ENCODE peak calls at places on chromosomes 13 and 19, in five cellular contexts. M is astrocyte of the spinal cord; D is choroid plexus epithelial cell; K is CD8-positive, alpha-beta T cell; H is stomach. C is an unnamed sample.
A peak's percentile ranks its signal among the peaks of the same experiment; 100 is the strongest.

GRCh38 chr13:30033681-30034447 is 183.4 kb upstream of the UBL3 start:
- DNase-seq in K (no peak), M (peak; percentile 92), H (no peak), D (peak; percentile 39), C (peak; percentile 93)

GRCh38 chr19:5445667-5446066 is 9.6 kb upstream of the ZNRF4 start:
- DNase-seq in K (no peak), M (no peak), D (no peak), H (no peak), C (peak; percentile 16)

GRCh38 chr19:54521022-54521859 is 18.6 kb downstream of the LAIR2 start:
- DNase-seq in D (no peak), K (no peak), H (no peak), M (no peak), C (no peak)

GRCh38 chr19:1216756-1217155 is 11.2 kb downstream of the STK11 start:
- DNase-seq in M (no peak), D (no peak), K (no peak), H (no peak), C (no peak)

GRCh38 chr19:49224856-49225255 is 67.3 kb downstream of the TRPM4 start:
- DNase-seq in M (peak; percentile 49), D (peak; percentile 57), K (no peak), H (peak; percentile 71), C (peak; percentile 74)

GRCh38 chr13:112444001-112444311 is 67.8 kb downstream of the SPACA7 start:
- DNase-seq in D (peak; percentile 71), K (no peak), H (peak; percentile 75), M (peak; percentile 17), C (peak; percentile 60)

GRCh38 chr13:85725433-85725832 is 73.8 kb downstream of the SLITRK6 start:
- DNase-seq in H (no peak), K (no peak), M (no peak), D (no peak), C (no peak)

GRCh38 chr13:50740052-50740741 is 103.3 kb downstream of the DLEU7 start:
- DNase-seq in D (peak; percentile 24), M (peak; percentile 39), H (no peak), K (no peak), C (peak; percentile 30)

GRCh38 chr13:51465124-51465523 is 12.3 kb upstream of the INTS6 start:
- DNase-seq in H (no peak), M (no peak), K (no peak), D (no peak), C (no peak)

GRCh38 chr13:20129076-20129475 is 31.8 kb downstream of the GJA3 start:
- DNase-seq in K (no peak), H (no peak), D (no peak), M (no peak), C (no peak)
- H3K4me3 ChIP-seq in K (peak overlapping the region; percentile 59), H (peak overlapping the region; percentile 57), D (no peak overlapping the region), M (no peak overlapping the region), C (no peak overlapping the region)

DNA sequence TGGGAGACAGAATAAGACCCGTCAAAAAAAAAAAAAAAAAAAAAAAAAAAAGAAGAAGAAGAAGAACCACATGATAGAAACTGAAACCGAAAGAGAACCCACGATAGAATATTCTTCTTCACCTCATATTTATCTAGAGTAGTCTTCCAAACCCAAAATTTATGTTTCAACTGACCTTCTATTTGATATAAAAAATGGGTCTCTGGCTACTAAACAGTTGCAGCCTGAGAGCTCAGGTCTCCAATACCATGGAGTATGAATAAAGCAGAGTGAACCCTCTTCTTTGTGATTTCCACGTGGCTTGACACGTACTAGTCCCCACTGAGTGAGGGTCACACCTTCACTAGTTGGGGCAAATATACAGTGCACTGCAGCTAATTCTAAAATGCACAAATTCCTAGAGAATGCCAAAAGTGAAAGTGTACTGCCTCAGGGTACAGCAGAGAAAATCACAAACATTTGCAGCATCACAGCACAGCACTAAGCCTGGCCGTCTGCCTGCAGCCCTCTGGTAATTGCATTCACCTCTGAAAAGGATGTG is 30.8 kb upstream of the RFC3 start:
- DNase-seq in K (no peak), H (no peak), M (peak; percentile 2), D (peak; percentile 17), C (no peak)
- H3K4me3 ChIP-seq in K (peak overlapping the region; percentile 60), H (peak overlapping the region; percentile 29), M (no peak overlapping the region), D (peak overlapping the region; percentile 41), C (no peak overlapping the region)

GRCh38 chr13:102395174-102395573 is 6.7 kb downstream of the FGF14 start:
- DNase-seq in H (no peak), K (no peak), M (no peak), D (no peak), C (no peak)
- H3K4me3 ChIP-seq in H (peak overlapping the region; percentile 89), K (peak overlapping the region; percentile 96), M (peak overlapping the region; percentile 59), D (no peak overlapping the region), C (no peak overlapping the region)

GRCh38 chr13:36973621-36974268 is 25.4 kb downstream of the ALG5 start:
- DNase-seq in M (no peak), D (no peak), H (no peak), K (no peak), C (no peak)
- H3K4me3 ChIP-seq in M (no peak overlapping the region), D (no peak overlapping the region), H (no peak overlapping the region), K (no peak overlapping the region), C (no peak overlapping the region)

GRCh38 chr13:110233682-110234280 is 73.2 kb downstream of the COL4A1 start:
- DNase-seq in K (no peak), H (no peak), D (peak; percentile 67), M (no peak), C (peak; percentile 58)

GRCh38 chr13:110233181-110233641 is 73.7 kb downstream of the COL4A1 start:
- DNase-seq in H (no peak), K (no peak), D (peak; percentile 92), M (peak; percentile 66), C (peak; percentile 97)

GRCh38 chr13:110231348-110232047 is 75.5 kb downstream of the COL4A1 start:
- DNase-seq in H (no peak), M (no peak), D (no peak), K (no peak), C (no peak)

GRCh38 chr13:110232146-110232545 is 74.8 kb downstream of the COL4A1 start:
- DNase-seq in M (no peak), K (no peak), D (no peak), H (no peak), C (no peak)

GRCh38 chr13:110232756-110233155 is 74.2 kb downstream of the COL4A1 start:
- DNase-seq in K (no peak), M (no peak), D (no peak), H (no peak), C (no peak)
- H3K4me3 ChIP-seq in K (no peak overlapping the region), M (no peak overlapping the region), D (no peak overlapping the region), H (no peak overlapping the region), C (no peak overlapping the region)

GRCh38 chr19:44903602-44904425 is 1.8 kb upstream of the APOE start:
- DNase-seq in H (peak; percentile 80), D (peak; percentile 75), M (peak; percentile 69), K (peak; percentile 65), C (peak; percentile 77)

GRCh38 chr19:44907613-44908012 is 2.0 kb downstream of the APOE start:
- DNase-seq in H (no peak), K (no peak), D (no peak), M (no peak), C (no peak)

GRCh38 chr19:44904426-44904994 is 1.1 kb upstream of the APOE start:
- DNase-seq in M (no peak), K (no peak), H (no peak), D (no peak), C (no peak)

GRCh38 chr19:44903216-44903601 is 2.4 kb upstream of the APOE start:
- DNase-seq in D (no peak), K (no peak), H (no peak), M (no peak), C (no peak)

DNA sequence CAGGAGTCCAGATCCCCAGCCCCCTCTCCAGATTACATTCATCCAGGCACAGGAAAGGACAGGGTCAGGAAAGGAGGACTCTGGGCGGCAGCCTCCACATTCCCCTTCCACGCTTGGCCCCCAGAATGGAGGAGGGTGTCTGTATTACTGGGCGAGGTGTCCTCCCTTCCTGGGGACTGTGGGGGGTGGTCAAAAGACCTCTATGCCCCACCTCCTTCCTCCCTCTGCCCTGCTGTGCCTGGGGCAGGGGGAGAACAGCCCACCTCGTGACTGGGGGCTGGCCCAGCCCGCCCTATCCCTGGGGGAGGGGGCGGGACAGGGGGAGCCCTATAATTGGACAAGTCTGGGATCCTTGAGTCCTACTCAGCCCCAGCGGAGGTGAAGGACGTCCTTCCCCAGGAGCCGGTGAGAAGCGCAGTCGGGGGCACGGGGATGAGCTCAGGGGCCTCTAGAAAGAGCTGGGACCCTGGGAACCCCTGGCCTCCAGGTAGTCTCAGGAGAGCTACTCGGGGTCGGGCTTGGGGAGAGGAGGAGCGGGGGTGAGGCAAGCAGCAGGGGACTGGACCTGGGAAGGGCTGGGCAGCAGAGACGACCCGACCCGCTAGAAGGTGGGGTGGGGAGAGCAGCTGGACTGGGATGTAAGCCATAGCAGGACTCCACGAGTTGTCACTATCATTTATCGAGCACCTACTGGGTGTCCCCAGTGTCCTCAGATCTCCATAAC is at the start of gene APOE:
- DNase-seq in D (peak; percentile 45), K (no peak), M (no peak), H (no peak), C (no peak)
- H3K4me3 ChIP-seq in D (peak within 1 kb of the TSS; percentile 66), K (no peak within 1 kb of the TSS), M (peak within 1 kb of the TSS; percentile 13), H (peak within 1 kb of the TSS; percentile 28), C (no peak within 1 kb of the TSS)

DNA sequence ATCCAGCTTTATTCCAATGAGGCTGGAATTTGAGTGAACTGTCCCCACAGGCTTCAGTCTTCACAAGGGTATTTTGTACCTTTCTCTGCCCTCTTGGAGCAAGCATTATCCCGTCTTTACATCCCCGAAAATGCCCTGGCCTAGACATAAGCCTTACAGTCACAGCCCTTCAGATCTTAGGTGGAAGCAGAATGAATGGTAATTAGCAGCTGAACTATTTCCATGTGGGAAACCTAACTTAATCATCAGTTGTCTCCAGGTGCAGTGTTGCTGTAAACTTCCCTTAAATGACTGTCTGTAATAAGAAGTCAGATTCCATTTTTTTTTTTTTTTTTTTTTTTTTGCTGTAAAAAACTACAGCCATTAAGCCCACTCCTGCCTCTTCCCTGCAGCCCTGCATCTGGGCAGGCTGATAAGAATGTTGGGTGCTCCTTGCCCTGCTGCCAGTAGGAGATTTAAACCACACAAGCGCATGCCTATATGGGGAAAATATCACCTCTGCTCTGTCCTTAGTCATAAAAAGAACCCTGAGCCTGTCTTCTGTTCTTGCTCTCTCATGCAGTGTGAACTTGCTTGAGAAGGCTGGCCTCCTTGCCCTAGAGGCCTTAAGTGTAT is 426.8 kb upstream of the SLITRK5 start:
- DNase-seq in M (no peak), H (no peak), K (no peak), D (peak; percentile 8), C (no peak)
- H3K4me3 ChIP-seq in M (no peak overlapping the region), H (no peak overlapping the region), K (no peak overlapping the region), D (no peak overlapping the region), C (no peak overlapping the region)

C was measured in cardiac fibroblast.